ENCODE peak calls at places on chromosomes 2 and 18, in five cellular contexts. U is sigmoid colon, J is transverse colon, Q is HL-60, C is stomach. E is an unnamed sample.

GRCh38 chr2:31428001-31428418 is 13.5 kb upstream of the XDH start:
- DNase-seq in U (no peak), J (no peak), Q (no peak), C (no peak), E (no peak)

GRCh38 chr18:38940863-38941531 is 1375.4 kb upstream of the CELF4 start:
- DNase-seq in U (no peak), J (no peak), Q (peak; percentile 91), C (no peak), E (no peak)

GRCh38 chr18:4040391-4041172 is 414.5 kb downstream of the DLGAP1 start:
- DNase-seq in U (no peak), J (no peak), Q (no peak), C (no peak), E (no peak)

GRCh38 chr18:74507120-74507881 is 11.1 kb downstream of the CNDP2 start:
- DNase-seq in U (peak; percentile 36), J (no peak), Q (no peak), C (peak; percentile 90), E (no peak)

GRCh38 chr2:38690499-38691420 is 24.8 kb downstream of the GALM start:
- DNase-seq in U (no peak), J (peak; percentile 58), Q (no peak), C (no peak), E (no peak)

GRCh38 chr2:222652856-222653255 is 3.0 kb downstream of the FARSB start:
- DNase-seq in U (no peak), J (peak; percentile 48), Q (no peak), C (no peak), E (no peak)

GRCh38 chr18:23281626-23282436 is 146.5 kb downstream of the CABLES1 start:
- DNase-seq in U (peak; percentile 17), J (no peak), Q (no peak), C (no peak), E (no peak)

GRCh38 chr18:78549971-78550370 is 429.6 kb upstream of the SALL3 start:
- DNase-seq in U (no peak), J (no peak), Q (no peak), C (no peak), E (peak; percentile 52)

GRCh38 chr2:196957442-196957841 is 30.9 kb upstream of the PGAP1 start:
- DNase-seq in U (no peak), J (no peak), Q (no peak), C (no peak), E (no peak)

GRCh38 chr2:112701092-112701491 is 19.7 kb upstream of the NT5DC4 start:
- DNase-seq in U (peak; percentile 57), J (no peak), Q (no peak), C (no peak), E (no peak)

GRCh38 chr2:239495175-239495574 is 94.4 kb upstream of the HDAC4 start:
- DNase-seq in U (no peak), J (no peak), Q (no peak), C (no peak), E (no peak)

GRCh38 chr2:239496700-239497099 is 95.9 kb upstream of the HDAC4 start:
- DNase-seq in U (no peak), J (no peak), Q (no peak), C (no peak), E (no peak)

GRCh38 chr2:239494578-239494977 is 93.8 kb upstream of the HDAC4 start:
- DNase-seq in U (no peak), J (no peak), Q (no peak), C (no peak), E (no peak)

GRCh38 chr2:239498576-239498975 is 97.8 kb upstream of the HDAC4 start:
- DNase-seq in U (no peak), J (no peak), Q (no peak), C (no peak), E (no peak)

DNA sequence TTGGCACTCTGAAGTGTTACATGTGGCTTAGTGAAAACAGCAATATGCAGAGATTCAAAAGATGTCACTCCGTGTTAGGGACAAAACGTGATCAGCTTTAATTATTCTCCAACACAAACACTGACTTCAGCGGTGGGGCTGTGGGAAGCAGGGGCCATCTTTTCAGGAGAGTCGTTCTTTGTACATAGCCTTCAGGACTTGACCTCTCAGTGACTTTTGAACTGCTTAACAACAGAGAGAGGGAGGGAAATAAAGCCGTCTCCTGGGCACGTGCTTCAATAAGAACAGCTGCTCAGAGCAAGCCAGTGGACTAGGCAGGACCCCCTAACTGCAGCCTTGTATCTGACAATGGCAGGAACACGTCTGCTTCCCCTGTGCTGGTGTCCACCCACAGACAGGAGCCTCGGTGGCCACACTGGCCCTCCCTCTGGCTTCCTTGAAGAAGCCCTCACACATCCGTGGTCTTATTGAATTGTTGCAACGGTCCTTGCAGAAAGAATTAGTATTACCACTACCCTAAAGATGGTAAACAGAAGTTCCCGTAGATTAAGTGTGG is 95.1 kb upstream of the HDAC4 start:
- DNase-seq in U (no peak), J (no peak), Q (no peak), C (no peak), E (no peak)
- H3K27me3 ChIP-seq in U (no peaks in the 10 kb centered on the region), J (peaks cover 11% of the 10 kb centered on the region), Q (no peaks in the 10 kb centered on the region), C (no peaks in the 10 kb centered on the region), E (no peaks in the 10 kb centered on the region)

GRCh38 chr2:11154460-11155325 is 574 bp upstream of the SLC66A3 start:
- DNase-seq in U (peak; percentile 99), J (peak; percentile 99), Q (peak; percentile 83), C (peak; percentile 98), E (no peak)

GRCh38 chr2:11157296-11157695 is 2.0 kb downstream of the SLC66A3 start:
- DNase-seq in U (no peak), J (no peak), Q (no peak), C (no peak), E (no peak)

GRCh38 chr2:11157731-11158130 is 2.5 kb downstream of the SLC66A3 start:
- DNase-seq in U (no peak), J (no peak), Q (no peak), C (no peak), E (no peak)

GRCh38 chr2:11155326-11156059 is at the start of gene SLC66A3:
- DNase-seq in U (no peak), J (no peak), Q (peak; percentile 76), C (no peak), E (no peak)

GRCh38 chr2:11156396-11157075 is 1.3 kb downstream of the SLC66A3 start:
- DNase-seq in U (no peak), J (no peak), Q (no peak), C (no peak), E (no peak)
- H3K4me3 ChIP-seq in U (peak overlapping the region; percentile 72), J (no peak overlapping the region), Q (no peak overlapping the region), C (no peak overlapping the region), E (peak overlapping the region; percentile 82)

DNA sequence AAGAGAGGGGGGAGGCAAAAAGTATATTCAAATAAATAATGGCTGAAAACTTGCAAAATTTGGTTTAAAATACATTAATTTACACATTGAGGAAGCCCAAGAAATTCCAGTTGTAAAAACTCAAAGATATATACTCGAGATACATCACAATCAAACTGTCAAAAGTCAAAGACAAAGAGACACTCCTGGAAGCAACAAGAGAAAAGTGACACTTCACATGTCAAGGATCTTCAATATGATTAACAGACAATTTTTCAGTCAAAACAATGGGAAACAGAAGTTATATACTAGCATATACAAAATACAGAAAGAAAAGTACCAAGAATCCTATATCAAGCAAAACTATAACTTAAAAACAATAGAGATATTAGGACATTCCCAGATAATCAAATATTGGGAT is 170.2 kb downstream of the CCDC178 start:
- DNase-seq in U (no peak), J (no peak), Q (no peak), C (no peak), E (no peak)
- TF ChIP-seq POLR2AphosphoS5 in U (no peak), J (no peak), Q (no peak), C (no peak), E (no peak)

GRCh38 chr2:238689871-238690672 is 157.8 kb upstream of the TWIST2 start:
- DNase-seq in U (no peak), J (no peak), Q (no peak), C (no peak), E (peak; percentile 74)

GRCh38 chr2:238692562-238692961 is 155.3 kb upstream of the TWIST2 start:
- DNase-seq in U (no peak), J (no peak), Q (no peak), C (no peak), E (peak; percentile 62)

GRCh38 chr2:238690673-238690965 is 157.3 kb upstream of the TWIST2 start:
- DNase-seq in U (no peak), J (no peak), Q (no peak), C (no peak), E (peak; percentile 80)

GRCh38 chr2:238693337-238694093 is 154.4 kb upstream of the TWIST2 start:
- DNase-seq in U (no peak), J (no peak), Q (no peak), C (no peak), E (no peak)

DNA sequence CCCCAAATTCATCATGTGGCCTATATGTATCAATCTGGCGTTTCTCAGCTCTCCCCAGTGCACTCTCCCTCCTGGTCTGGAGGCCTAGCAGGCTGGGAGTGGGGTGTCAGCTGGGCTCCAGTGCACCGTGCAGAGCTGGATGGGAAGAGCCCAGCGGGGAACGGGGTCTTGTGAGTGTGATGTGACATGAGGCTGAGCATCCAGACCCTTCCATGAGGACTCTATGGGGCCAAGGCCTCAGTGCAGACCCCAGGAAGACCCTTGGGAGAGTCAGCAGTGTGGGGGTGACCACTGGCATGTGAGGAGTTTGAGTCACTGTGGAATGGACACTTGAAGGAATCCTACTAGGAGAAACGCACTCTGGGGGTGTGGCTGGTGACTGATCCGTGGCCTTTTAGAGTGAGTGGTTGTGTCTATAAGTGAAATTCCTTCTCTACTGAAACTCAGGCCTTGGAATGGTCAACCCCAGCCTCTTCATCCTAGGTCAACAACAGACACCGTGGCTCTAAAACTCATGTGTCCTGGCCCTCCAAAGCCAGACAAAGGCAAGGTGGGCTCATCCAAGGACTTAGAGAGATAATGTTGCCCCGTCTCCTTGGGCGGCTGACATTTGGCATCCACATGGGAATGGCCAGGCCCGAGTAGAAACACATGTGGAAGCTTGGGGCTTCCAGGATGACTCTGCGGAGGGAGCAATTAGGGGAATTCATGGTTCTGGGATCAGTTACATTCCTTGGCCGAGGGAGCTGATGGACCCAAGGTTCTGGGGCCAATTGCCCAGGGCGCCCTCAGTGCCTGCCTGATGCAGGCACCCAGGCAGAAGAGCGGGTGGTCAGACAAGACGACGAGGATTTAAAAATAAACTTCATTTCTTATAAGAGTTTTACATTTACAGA is 156.0 kb upstream of the TWIST2 start:
- DNase-seq in U (no peak), J (no peak), Q (no peak), C (no peak), E (no peak)
- H3K27me3 ChIP-seq in U (no peaks in the 10 kb centered on the region), J (no peaks in the 10 kb centered on the region), Q (no peaks in the 10 kb centered on the region), C (no peaks in the 10 kb centered on the region), E (no peaks in the 10 kb centered on the region)

E was measured in vagina.